ENCODE peak calls at places on chromosomes 6 and 20, in five cellular contexts. H is prostate gland, Y is sigmoid colon, N is HL-60, U is GM12891. R is an unnamed sample.

GRCh38 chr20:45368221-45368980 is 5.4 kb downstream of the SYS1 start:
- DNase-seq in N (peak), U (peak), Y (no peak), H (no peak), R (no peak)

GRCh38 chr6:142698751-142699150 is 246.2 kb downstream of the HIVEP2 start:
- DNase-seq in U (no peak), Y (no peak), N (no peak), H (no peak), R (no peak)

GRCh38 chr6:7062445-7063162 is 45.2 kb upstream of the RREB1 start:
- DNase-seq in N (no peak), H (peak), Y (no peak), U (no peak), R (no peak)

GRCh38 chr6:31420546-31420945 is 17.2 kb downstream of the MICA start:
- DNase-seq in Y (no peak), N (no peak), U (no peak), H (no peak), R (no peak)

GRCh38 chr6:15621203-15622044 is 41.4 kb downstream of the DTNBP1 start:
- DNase-seq in H (no peak), U (no peak), N (peak), Y (peak), R (no peak)

GRCh38 chr20:44448753-44449546 is 26.7 kb upstream of the TTPAL start:
- DNase-seq in Y (no peak), N (no peak), U (no peak), H (no peak), R (no peak)

GRCh38 chr6:35497571-35498406 is 910 bp upstream of the TEAD3 start:
- DNase-seq in N (no peak), Y (peak), U (peak), H (no peak), R (no peak)

GRCh38 chr6:53651764-53652401 is 13.7 kb downstream of the KLHL31 start:
- DNase-seq in Y (peak), N (peak), H (peak), U (peak), R (no peak)

GRCh38 chr20:21505161-21505809 is 8.6 kb downstream of the NKX2-2 start:
- DNase-seq in U (peak), Y (no peak), H (peak), N (no peak), R (no peak)

GRCh38 chr6:80185492-80185891 is 79.0 kb downstream of the BCKDHB start:
- DNase-seq in N (no peak), U (no peak), H (no peak), Y (no peak), R (no peak)

GRCh38 chr20:43938932-43939761 is 24.5 kb downstream of the TOX2 start:
- DNase-seq in N (peak), Y (peak), H (peak), U (no peak), R (no peak)

GRCh38 chr6:143098054-143098673 is 37.5 kb downstream of the AIG1 start:
- DNase-seq in U (no peak), Y (no peak), H (no peak), N (no peak), R (no peak)

GRCh38 chr20:10524643-10525042 is 89.5 kb downstream of the SLX4IP start:
- DNase-seq in U (no peak), Y (no peak), N (no peak), H (no peak), R (no peak)

GRCh38 chr20:39269031-39269461 is 306.9 kb downstream of the DHX35 start:
- DNase-seq in Y (peak), H (peak), N (no peak), U (peak), R (no peak)

GRCh38 chr6:44234101-44235090 is 11.0 kb downstream of the SLC29A1 start:
- DNase-seq in N (no peak), Y (peak), U (no peak), H (peak), R (peak)
- TF ChIP-seq POLR2AphosphoS5 in N (no peak), Y (peak), U (no peak), H (peak), R (peak)

DNA sequence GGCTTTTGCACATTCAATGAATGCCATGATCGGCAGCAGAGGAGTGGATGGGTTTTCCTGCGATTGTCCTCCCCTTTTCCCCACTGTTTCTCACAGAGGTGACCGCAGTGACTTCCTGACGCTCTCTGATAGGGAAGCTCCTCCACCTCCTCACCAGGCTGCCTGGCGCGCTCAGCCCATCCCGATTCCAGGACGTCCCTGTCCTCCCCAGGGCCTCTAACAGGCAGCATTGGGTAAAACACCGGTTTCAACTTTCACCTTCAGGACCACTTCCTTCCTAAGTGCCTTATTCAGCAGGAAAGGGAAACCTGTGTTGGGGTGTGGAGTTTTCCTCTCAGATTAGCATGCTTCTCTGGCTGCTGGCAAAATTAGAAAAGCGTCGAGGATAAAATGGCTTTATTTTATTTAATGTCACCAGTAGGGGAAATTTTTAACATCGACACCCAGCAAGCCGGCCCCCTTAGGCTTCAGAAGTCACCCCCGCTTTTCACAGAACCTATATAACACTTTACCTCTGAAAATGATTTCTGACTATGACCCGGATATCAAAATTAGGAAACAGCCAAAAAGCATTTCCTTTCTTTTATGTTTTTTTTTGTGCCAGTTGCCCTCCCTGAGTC is 570.4 kb upstream of the GJE1 start:
- DNase-seq in N (no peak), Y (peak), U (no peak), H (no peak), R (no peak)
- TF ChIP-seq POLR2AphosphoS5 in N (no peak), Y (no peak), U (no peak), H (no peak), R (no peak)

GRCh38 chr6:163310096-163310972 is 104.2 kb upstream of the QKI start:
- DNase-seq in N (no peak), U (no peak), Y (no peak), H (no peak), R (no peak)
- TF ChIP-seq POLR2AphosphoS5 in N (no peak), U (no peak), Y (no peak), H (no peak), R (no peak)

GRCh38 chr6:66128676-66129075 is 421.6 kb upstream of the EYS start:
- DNase-seq in H (no peak), Y (no peak), N (no peak), U (no peak), R (no peak)
- TF ChIP-seq POLR2AphosphoS5 in H (no peak), Y (no peak), N (no peak), U (no peak), R (no peak)

R was measured in esophagus muscularis mucosa.